ENCODE peak calls at places on chromosomes 16 and 17, in seven cellular contexts. M is bronchial epithelial cell, G is WTC11, K is GM12865, V is ovary, E is astrocyte of the spinal cord, F is mesothelial cell of epicardium. D is an unnamed sample.

GRCh38 chr17:53791551-53791950 is 31.2 kb upstream of the KIF2B start:
- DNase-seq in M (no peak), G (no peak), K (no peak), V (no peak), E (no peak), F (no peak), D (no peak)

GRCh38 chr17:65413390-65413789 is 148.1 kb downstream of the AXIN2 start:
- DNase-seq in M (no peak), G (no peak), K (no peak), V (no peak), E (no peak), F (no peak), D (no peak)

GRCh38 chr16:27544671-27545070 is 5.0 kb downstream of the GTF3C1 start:
- DNase-seq in M (no peak), G (no peak), K (no peak), V (no peak), E (no peak), F (no peak), D (no peak)

GRCh38 chr16:75288596-75289120 is 37.2 kb upstream of the BCAR1 start:
- DNase-seq in M (no peak), G (no peak), K (peak; percentile 39), V (no peak), E (no peak), F (no peak), D (no peak)

GRCh38 chr17:77666881-77667395 is 291.6 kb upstream of the TNRC6C start:
- DNase-seq in M (no peak), G (no peak), K (peak; percentile 53), V (no peak), E (no peak), F (no peak), D (no peak)

GRCh38 chr16:160691-161190 is 5.0 kb upstream of the HBM start:
- DNase-seq in M (no peak), G (no peak), K (no peak), V (no peak), E (no peak), F (no peak), D (no peak)

GRCh38 chr17:62653002-62653830 is 25.7 kb downstream of the MRC2 start:
- DNase-seq in M (no peak), G (peak; percentile 85), K (peak; percentile 81), V (peak; percentile 75), E (peak; percentile 68), F (no peak), D (no peak)

GRCh38 chr16:77553130-77553529 is 118.3 kb upstream of the ADAMTS18 start:
- DNase-seq in M (no peak), G (no peak), K (no peak), V (no peak), E (no peak), F (no peak), D (no peak)

GRCh38 chr16:27779719-27780161 is 229.8 kb downstream of the KATNIP start:
- DNase-seq in M (peak; percentile 29), G (peak; percentile 82), K (no peak), V (peak; percentile 58), E (peak; percentile 56), F (peak; percentile 76), D (no peak)

GRCh38 chr16:78673157-78673556 is 573.7 kb downstream of the WWOX start:
- DNase-seq in M (no peak), G (no peak), K (no peak), V (no peak), E (no peak), F (no peak), D (no peak)

GRCh38 chr16:814974-815373 is 14.4 kb upstream of the GNG13 start:
- DNase-seq in M (no peak), G (no peak), K (peak; percentile 17), V (no peak), E (peak; percentile 56), F (no peak), D (no peak)

GRCh38 chr16:86383488-86384262 is 126.7 kb upstream of the FOXF1 start:
- DNase-seq in M (no peak), G (no peak), K (no peak), V (no peak), E (peak; percentile 53), F (no peak), D (no peak)

GRCh38 chr17:81230043-81230820 is 7.5 kb upstream of the CEP131 start:
- DNase-seq in M (no peak), G (peak; percentile 60), K (peak; percentile 38), V (no peak), E (no peak), F (no peak), D (no peak)

GRCh38 chr17:78798695-78799559 is 16.9 kb upstream of the CYTH1 start:
- DNase-seq in M (peak; percentile 56), G (no peak), K (peak; percentile 52), V (no peak), E (no peak), F (no peak), D (no peak)

GRCh38 chr17:35087731-35088646 is 24.5 kb upstream of the RFFL start:
- DNase-seq in M (peak; percentile 35), G (peak; percentile 50), K (peak; percentile 62), V (peak; percentile 48), E (peak; percentile 53), F (peak; percentile 46), D (peak; percentile 56)

GRCh38 chr16:23901178-23902131 is 65.7 kb downstream of the PRKCB start:
- DNase-seq in M (no peak), G (no peak), K (no peak), V (no peak), E (no peak), F (no peak), D (no peak)

GRCh38 chr17:38868968-38869646 is 751 bp upstream of the LASP1 start:
- DNase-seq in M (peak; percentile 76), G (peak; percentile 95), K (peak; percentile 93), V (peak; percentile 93), E (peak; percentile 91), F (peak; percentile 98), D (peak; percentile 80)

GRCh38 chr17:38867179-38867994 is 2.5 kb upstream of the LASP1 start:
- DNase-seq in M (peak; percentile 51), G (peak; percentile 65), K (peak; percentile 84), V (peak; percentile 74), E (peak; percentile 75), F (peak; percentile 75), D (no peak)

GRCh38 chr17:38861399-38861843 is 7.9 kb upstream of the RPL23 start:
- DNase-seq in M (peak; percentile 33), G (peak; percentile 55), K (peak; percentile 43), V (peak; percentile 26), E (no peak), F (no peak), D (no peak)

GRCh38 chr17:38868095-38868967 is 1.5 kb upstream of the LASP1 start:
- DNase-seq in M (peak; percentile 46), G (no peak), K (peak; percentile 84), V (peak; percentile 63), E (no peak), F (no peak), D (no peak)

GRCh38 chr17:38864636-38865398 is 5.0 kb upstream of the LASP1 start:
- DNase-seq in M (peak; percentile 80), G (no peak), K (no peak), V (no peak), E (peak; percentile 42), F (no peak), D (no peak)
- TF ChIP-seq CTCF in M (peak; percentile 63), G (no peak), K (no peak), V (no peak), E (peak; percentile 68), F (no peak), D (no peak)

DNA sequence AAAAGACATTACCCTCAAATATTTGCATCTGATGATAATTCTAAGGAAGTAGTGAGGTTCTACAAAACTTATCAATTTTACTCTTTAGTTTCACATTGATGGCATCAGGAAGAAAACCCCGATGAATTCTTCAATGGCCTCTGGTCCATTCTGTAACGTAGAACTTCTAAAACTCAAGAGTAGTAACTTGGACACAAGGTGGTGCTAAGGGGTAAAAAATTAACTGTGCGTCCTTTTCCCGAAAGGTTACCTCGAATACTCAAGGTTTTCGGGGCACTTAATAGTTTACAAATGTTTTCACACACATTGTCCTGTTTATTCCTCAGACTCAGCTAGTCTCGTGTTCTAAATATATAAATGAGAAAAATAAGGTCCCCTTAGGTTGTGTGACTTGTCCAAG is 517.3 kb upstream of the ZFHX3 start:
- DNase-seq in M (peak; percentile 13), G (no peak), K (peak; percentile 6), V (no peak), E (no peak), F (no peak), D (no peak)
- TF ChIP-seq CTCF in M (peak; percentile 11), G (no peak), K (no peak), V (no peak), E (no peak), F (no peak), D (no peak)

GRCh38 chr17:8988263-8988662 is 22.8 kb upstream of the PIK3R5 start:
- DNase-seq in M (no peak), G (no peak), K (no peak), V (no peak), E (no peak), F (no peak), D (no peak)

GRCh38 chr17:8981443-8981842 is 15.9 kb upstream of the PIK3R5 start:
- DNase-seq in M (no peak), G (no peak), K (peak; percentile 75), V (no peak), E (no peak), F (no peak), D (no peak)

GRCh38 chr17:8991514-8992285 is 26.2 kb upstream of the PIK3R5 start:
- DNase-seq in M (peak; percentile 47), G (peak; percentile 84), K (peak; percentile 84), V (peak; percentile 34), E (peak; percentile 48), F (peak; percentile 58), D (peak; percentile 77)

GRCh38 chr17:8985054-8985701 is 19.7 kb upstream of the PIK3R5 start:
- DNase-seq in M (no peak), G (no peak), K (peak; percentile 84), V (no peak), E (no peak), F (no peak), D (peak; percentile 66)

DNA sequence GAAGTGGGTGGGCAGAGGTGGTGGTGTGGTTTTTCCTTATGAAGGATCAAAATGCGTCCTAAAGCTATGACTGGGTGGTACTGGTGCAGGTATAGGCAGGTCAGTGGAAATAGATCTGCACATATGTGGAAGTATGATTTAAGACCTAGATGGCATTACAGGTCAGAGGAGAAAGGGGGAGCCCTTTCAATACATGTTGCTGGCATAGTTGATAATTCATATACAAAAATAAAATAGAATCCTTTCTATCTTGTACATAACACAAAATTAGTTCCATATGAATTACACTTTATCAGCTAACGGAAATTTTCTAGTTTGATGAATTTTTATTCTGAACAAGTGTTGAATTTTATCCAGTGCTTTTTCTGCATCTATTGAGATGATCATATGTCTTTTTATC is 20.8 kb upstream of the PIK3R5 start:
- DNase-seq in M (peak; percentile 13), G (no peak), K (no peak), V (no peak), E (no peak), F (no peak), D (no peak)
- TF ChIP-seq CTCF in M (no peak), G (no peak), K (no peak), V (no peak), E (peak; percentile 4), F (no peak), D (peak; percentile 53)

DNA sequence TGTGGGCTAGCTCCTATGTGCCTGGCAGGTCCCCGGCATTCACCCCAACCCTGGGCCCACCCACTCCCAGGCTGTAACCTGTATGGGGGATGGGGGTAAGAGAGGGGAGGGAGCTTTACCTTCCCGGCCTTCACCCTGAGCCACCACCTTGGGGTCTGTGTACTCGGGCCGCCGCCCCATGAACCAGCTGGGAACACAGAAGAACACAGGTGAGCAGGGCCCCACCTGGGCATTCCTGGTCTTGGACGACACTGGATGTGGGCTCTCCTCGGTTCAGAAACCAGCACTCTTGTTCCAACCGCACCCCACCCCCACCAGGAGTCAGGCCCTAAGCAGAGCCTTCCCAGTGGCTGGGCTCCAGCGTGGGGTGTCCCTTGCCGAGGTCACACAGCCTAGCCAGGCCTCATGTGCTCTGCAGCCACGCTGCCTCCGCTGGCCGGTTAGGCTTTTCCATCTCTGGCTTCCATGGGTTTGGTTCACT is 18.8 kb downstream of the B9D1 start:
- DNase-seq in M (no peak), G (peak; percentile 23), K (no peak), V (peak; percentile 32), E (no peak), F (no peak), D (no peak)
- TF ChIP-seq CTCF in M (no peak), G (no peak), K (no peak), V (no peak), E (no peak), F (no peak), D (no peak)